ENCODE peak calls at places on chromosomes 1 and 21, in five cellular contexts. N is HepG2, Q is K562, Y is GM12878, D is HCT116. K is an unnamed sample.
A peak's percentile ranks its signal among the peaks of the same experiment; 100 is the strongest.

GRCh38 chr1:77026126-77026525 is 158.8 kb downstream of the ST6GALNAC5 start:
- DNase-seq in N (no peak), Q (no peak), Y (no peak), D (no peak), K (no peak)

GRCh38 chr1:223771814-223772770 is 59.8 kb downstream of the CAPN2 start:
- DNase-seq in N (no peak), Q (peak; percentile 95), Y (no peak), D (peak; percentile 80), K (no peak)

GRCh38 chr1:214568328-214568727 is 16.9 kb upstream of the PTPN14 start:
- DNase-seq in N (no peak), Q (no peak), Y (no peak), D (no peak), K (no peak)

GRCh38 chr1:28091043-28091781 is 2.8 kb upstream of the EYA3 start:
- DNase-seq in N (peak; percentile 61), Q (peak; percentile 75), Y (peak; percentile 65), D (peak; percentile 57), K (peak; percentile 54)

GRCh38 chr1:204345425-204345824 is 14.3 kb downstream of the PLEKHA6 start:
- DNase-seq in N (no peak), Q (no peak), Y (no peak), D (no peak), K (no peak)

GRCh38 chr1:99481391-99481996 is 164.4 kb upstream of the PALMD start:
- DNase-seq in N (peak; percentile 60), Q (peak; percentile 38), Y (no peak), D (peak; percentile 49), K (peak; percentile 30)

GRCh38 chr1:208153386-208153785 is 90.8 kb downstream of the PLXNA2 start:
- DNase-seq in N (no peak), Q (no peak), Y (no peak), D (no peak), K (no peak)

GRCh38 chr1:206419783-206420182 is 50.5 kb upstream of the IKBKE start:
- DNase-seq in N (no peak), Q (no peak), Y (no peak), D (no peak), K (no peak)

GRCh38 chr1:25068316-25068715 is 138.2 kb upstream of the RUNX3 start:
- DNase-seq in N (no peak), Q (no peak), Y (no peak), D (no peak), K (no peak)

GRCh38 chr1:19661721-19662228 is 2.9 kb upstream of the HTR6 start:
- DNase-seq in N (no peak), Q (no peak), Y (no peak), D (peak; percentile 24), K (no peak)

GRCh38 chr1:48418742-48419141 is 53.3 kb downstream of the SPATA6 start:
- DNase-seq in N (no peak), Q (no peak), Y (no peak), D (no peak), K (no peak)

GRCh38 chr21:21851657-21852056 is 853.4 kb downstream of the NCAM2 start:
- DNase-seq in N (no peak), Q (no peak), Y (no peak), D (no peak), K (no peak)

GRCh38 chr1:219161371-219161975 is 12.2 kb upstream of the LYPLAL1 start:
- DNase-seq in N (no peak), Q (no peak), Y (no peak), D (no peak), K (no peak)

GRCh38 chr1:17636612-17637011 is 97.1 kb downstream of the ARHGEF10L start:
- DNase-seq in N (no peak), Q (no peak), Y (no peak), D (no peak), K (no peak)

GRCh38 chr21:42002421-42002958 is 7.7 kb downstream of the ZBTB21 start:
- DNase-seq in N (no peak), Q (no peak), Y (peak; percentile 86), D (no peak), K (no peak)

GRCh38 chr1:22826630-22827580 is 116.3 kb downstream of the EPHB2 start:
- DNase-seq in N (no peak), Q (no peak), Y (no peak), D (no peak), K (no peak)

GRCh38 chr21:46424062-46424591 is 34.6 kb upstream of the DIP2A start:
- DNase-seq in N (no peak), Q (no peak), Y (no peak), D (no peak), K (no peak)

GRCh38 chr21:19510057-19510456 is 1106.5 kb upstream of the TMPRSS15 start:
- DNase-seq in N (no peak), Q (no peak), Y (no peak), D (no peak), K (no peak)

GRCh38 chr21:34571994-34572393 is 42.9 kb downstream of the RCAN1 start:
- DNase-seq in N (no peak), Q (no peak), Y (no peak), D (no peak), K (no peak)

GRCh38 chr21:26070822-26071425 is 99.6 kb downstream of the APP start:
- DNase-seq in N (no peak), Q (no peak), Y (no peak), D (no peak), K (peak; percentile 28)

GRCh38 chr1:153546371-153546770 is 765 bp upstream of the S100A4 start:
- DNase-seq in N (no peak), Q (no peak), Y (no peak), D (no peak), K (no peak)

GRCh38 chr1:160167580-160167979 is 16.2 kb downstream of the ATP1A4 start:
- DNase-seq in N (no peak), Q (no peak), Y (no peak), D (no peak), K (no peak)

GRCh38 chr21:42027085-42027803 is 17.1 kb upstream of the ZBTB21 start:
- DNase-seq in N (no peak), Q (no peak), Y (no peak), D (no peak), K (no peak)

GRCh38 chr1:147565189-147565980 is 24.1 kb downstream of the BCL9 start:
- DNase-seq in N (no peak), Q (no peak), Y (no peak), D (no peak), K (no peak)

GRCh38 chr1:39105061-39105840 is 79.1 kb downstream of the NDUFS5 start:
- DNase-seq in N (no peak), Q (peak; percentile 87), Y (no peak), D (no peak), K (peak; percentile 91)

GRCh38 chr1:39104158-39105060 is 78.3 kb downstream of the NDUFS5 start:
- DNase-seq in N (no peak), Q (no peak), Y (no peak), D (no peak), K (no peak)

GRCh38 chr1:39102537-39103320 is 76.6 kb downstream of the NDUFS5 start:
- DNase-seq in N (peak; percentile 53), Q (peak; percentile 77), Y (peak; percentile 84), D (peak; percentile 50), K (peak; percentile 79)

GRCh38 chr1:39105841-39106765 is 80.0 kb downstream of the NDUFS5 start:
- DNase-seq in N (peak; percentile 69), Q (no peak), Y (no peak), D (no peak), K (peak; percentile 54)

GRCh38 chr1:39103321-39104157 is 77.4 kb downstream of the NDUFS5 start:
- DNase-seq in N (no peak), Q (no peak), Y (no peak), D (no peak), K (no peak)
- H3K4me3 ChIP-seq in N (no peak overlapping the region), Q (no peak overlapping the region), Y (peak overlapping the region; percentile 94), D (no peak overlapping the region), K (peak overlapping the region; percentile 78)

GRCh38 chr21:45074048-45074817 is at the start of gene ADARB1:
- DNase-seq in N (peak; percentile 32), Q (peak; percentile 96), Y (no peak), D (no peak), K (peak; percentile 98)

GRCh38 chr21:45072963-45073300 is 1.4 kb upstream of the ADARB1 start:
- DNase-seq in N (no peak), Q (no peak), Y (no peak), D (no peak), K (no peak)

GRCh38 chr21:45074818-45075605 is 632 bp downstream of the ADARB1 start:
- DNase-seq in N (no peak), Q (peak; percentile 83), Y (no peak), D (no peak), K (peak; percentile 82)

GRCh38 chr21:45072166-45072962 is 2.0 kb upstream of the ADARB1 start:
- DNase-seq in N (no peak), Q (no peak), Y (no peak), D (no peak), K (no peak)

GRCh38 chr21:45073301-45074047 is 906 bp upstream of the ADARB1 start:
- DNase-seq in N (peak; percentile 31), Q (peak; percentile 88), Y (no peak), D (no peak), K (peak; percentile 83)
- TF ChIP-seq ZBTB33 in N (no peak), Q (no peak), Y (no peak), D (no peak), K (no peak)

GRCh38 chr1:200034262-200034557 is 6.7 kb downstream of the NR5A2 start:
- DNase-seq in N (no peak), Q (no peak), Y (no peak), D (no peak), K (no peak)

GRCh38 chr1:200036616-200037270 is 9.2 kb downstream of the NR5A2 start:
- DNase-seq in N (no peak), Q (no peak), Y (no peak), D (no peak), K (no peak)

GRCh38 chr1:200034821-200035396 is 7.4 kb downstream of the NR5A2 start:
- DNase-seq in N (no peak), Q (no peak), Y (no peak), D (no peak), K (peak; percentile 44)

GRCh38 chr1:200035956-200036615 is 8.6 kb downstream of the NR5A2 start:
- DNase-seq in N (no peak), Q (no peak), Y (no peak), D (no peak), K (peak; percentile 29)

GRCh38 chr1:200035397-200035955 is 8.0 kb downstream of the NR5A2 start:
- DNase-seq in N (no peak), Q (no peak), Y (no peak), D (no peak), K (no peak)
- H3K4me3 ChIP-seq in N (no peak overlapping the region), Q (no peak overlapping the region), Y (no peak overlapping the region), D (no peak overlapping the region), K (no peak overlapping the region)

DNA sequence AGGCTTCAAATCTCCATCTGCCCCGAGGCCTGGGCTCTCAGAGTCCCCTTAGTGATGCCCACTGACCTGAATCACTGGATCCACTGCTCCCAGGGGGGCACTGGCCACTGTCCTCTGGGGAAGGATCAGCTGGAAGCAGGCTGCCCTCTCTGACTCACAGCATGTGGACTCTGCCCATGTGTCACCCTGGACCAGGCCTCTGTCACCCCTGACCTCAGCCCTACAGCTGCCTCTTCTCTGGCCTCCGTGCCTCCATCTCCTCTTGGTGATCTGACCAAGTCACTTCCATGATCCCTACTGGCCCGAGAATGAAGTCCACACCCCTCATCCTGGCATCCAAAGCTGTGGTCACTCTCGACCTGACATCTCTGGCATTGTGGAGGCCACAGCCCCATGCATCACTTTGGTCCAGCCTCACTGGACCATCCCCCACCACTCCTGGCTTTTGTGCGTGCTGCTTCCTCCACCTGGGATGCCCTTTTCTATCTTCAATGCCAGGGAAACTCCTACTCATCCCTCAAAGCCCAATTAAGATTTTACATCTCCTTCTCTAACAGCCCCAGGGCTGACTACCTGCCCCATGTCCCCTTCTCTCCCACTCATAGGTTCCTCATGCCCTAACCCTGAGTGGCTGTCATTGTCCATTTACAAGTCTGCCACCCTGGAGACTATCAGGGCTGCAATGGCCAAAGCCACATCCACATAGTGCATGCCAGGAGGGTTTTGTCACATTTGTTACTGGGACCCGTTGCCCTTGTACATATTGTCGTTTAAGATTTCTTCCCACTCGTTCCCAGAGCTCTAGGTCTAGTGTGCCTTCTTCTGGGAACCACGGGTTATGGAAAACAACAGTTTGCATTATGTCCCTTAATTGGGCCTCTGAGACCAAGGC is 685.0 kb downstream of the MATN1 start:
- DNase-seq in N (no peak), Q (no peak), Y (no peak), D (no peak), K (no peak)
- TF ChIP-seq ZBTB33 in N (no peak), Q (no peak), Y (no peak), D (no peak), K (no peak)